ENCODE peak calls at places on chromosomes 3 and 15, in nine cellular contexts. M is HEK293T; A is epithelial cell of esophagus; D is AG10803; K is iPS-NIHi11; Q is stimulated activated CD8-positive, alpha-beta memory T cell treated with anti-CD3 and anti-CD28 coated beads, Interleukin-15, amount 100 ng/mL, for 1 hour; C is HCEC 1CT; P is NCI-H2081; H is LHCN-M2. T is an unnamed sample.

GRCh38 chr15:91032919-91033803 is 10.8 kb upstream of the VPS33B start:
- DNase-seq in M (peak; percentile 48), A (peak; percentile 74), D (no peak), K (peak; percentile 86), Q (peak; percentile 25), C (no peak), P (peak; percentile 72), H (no peak), T (peak; percentile 48)

GRCh38 chr3:37136067-37136466 is 38.3 kb downstream of the LRRFIP2 start:
- DNase-seq in M (no peak), A (no peak), D (peak; percentile 46), K (no peak), Q (no peak), C (no peak), P (no peak), H (no peak), T (no peak)

GRCh38 chr3:134315286-134316106 is 58.8 kb downstream of the AMOTL2 start:
- DNase-seq in M (no peak), A (peak; percentile 37), D (peak; percentile 89), K (no peak), Q (no peak), C (peak; percentile 84), P (no peak), H (peak; percentile 66), T (no peak)

GRCh38 chr15:31136016-31136415 is 34.5 kb upstream of the TRPM1 start:
- DNase-seq in M (peak; percentile 65), A (no peak), D (no peak), K (peak; percentile 55), Q (no peak), C (no peak), P (no peak), H (no peak), T (no peak)

GRCh38 chr15:29925227-29926082 is 103.2 kb upstream of the TJP1 start:
- DNase-seq in M (peak; percentile 66), A (peak; percentile 95), D (peak; percentile 55), K (peak; percentile 84), Q (no peak), C (peak; percentile 79), P (no peak), H (peak; percentile 74), T (no peak)

GRCh38 chr3:3998140-3998977 is 199.1 kb downstream of the LRRN1 start:
- DNase-seq in M (peak; percentile 25), A (peak; percentile 67), D (no peak), K (peak; percentile 45), Q (no peak), C (no peak), P (peak; percentile 53), H (peak; percentile 0), T (no peak)

GRCh38 chr3:20573175-20573574 is 387.2 kb upstream of the SGO1 start:
- DNase-seq in M (no peak), A (no peak), D (peak; percentile 30), K (no peak), Q (no peak), C (no peak), P (no peak), H (no peak), T (no peak)

GRCh38 chr3:149364624-149365023 is 12.8 kb downstream of the TM4SF1 start:
- DNase-seq in M (no peak), A (peak; percentile 70), D (no peak), K (no peak), Q (no peak), C (no peak), P (no peak), H (no peak), T (no peak)

GRCh38 chr3:25897019-25897418 is 107.1 kb downstream of the OXSM start:
- DNase-seq in M (peak; percentile 56), A (peak; percentile 19), D (no peak), K (peak; percentile 63), Q (no peak), C (peak; percentile 62), P (no peak), H (no peak), T (no peak)

GRCh38 chr15:88911766-88912118 is 1.4 kb downstream of the MFGE8 start:
- DNase-seq in M (peak; percentile 39), A (peak; percentile 85), D (no peak), K (peak; percentile 71), Q (no peak), C (peak; percentile 39), P (no peak), H (peak; percentile 53), T (no peak)

GRCh38 chr15:75233504-75234190 is 24.5 kb upstream of the GOLGA6C start:
- DNase-seq in M (no peak), A (no peak), D (no peak), K (peak; percentile 3), Q (no peak), C (no peak), P (no peak), H (no peak), T (no peak)

GRCh38 chr3:29555590-29555989 is 274.7 kb downstream of the RBMS3 start:
- DNase-seq in M (no peak), A (no peak), D (peak; percentile 79), K (no peak), Q (no peak), C (no peak), P (no peak), H (peak; percentile 31), T (no peak)

GRCh38 chr15:60362318-60363023 is 35.3 kb downstream of the ANXA2 start:
- DNase-seq in M (no peak), A (peak; percentile 71), D (peak; percentile 83), K (no peak), Q (no peak), C (peak; percentile 79), P (no peak), H (peak; percentile 84), T (no peak)

GRCh38 chr3:38627956-38628355 is 21.5 kb downstream of the SCN5A start:
- DNase-seq in M (peak; percentile 70), A (no peak), D (no peak), K (peak; percentile 84), Q (no peak), C (no peak), P (no peak), H (no peak), T (no peak)

GRCh38 chr3:155846119-155846518 is 8.1 kb downstream of the SLC33A1 start:
- DNase-seq in M (no peak), A (no peak), D (no peak), K (no peak), Q (no peak), C (no peak), P (no peak), H (no peak), T (no peak)

GRCh38 chr3:28915711-28916481 is 365.0 kb upstream of the RBMS3 start:
- DNase-seq in M (peak; percentile 39), A (peak; percentile 95), D (peak; percentile 39), K (peak; percentile 55), Q (no peak), C (peak; percentile 51), P (peak; percentile 57), H (peak; percentile 59), T (no peak)

GRCh38 chr3:48435774-48436476 is 4.0 kb downstream of the CCDC51 start:
- DNase-seq in M (peak; percentile 79), A (peak; percentile 87), D (peak; percentile 74), K (peak; percentile 79), Q (peak; percentile 74), C (peak; percentile 66), P (peak; percentile 70), H (peak; percentile 72), T (peak; percentile 76)

GRCh38 chr3:136817448-136817847 is 1.5 kb upstream of the SLC35G2 start:
- DNase-seq in M (no peak), A (peak; percentile 52), D (peak; percentile 39), K (no peak), Q (no peak), C (peak; percentile 45), P (no peak), H (no peak), T (no peak)

GRCh38 chr3:178561239-178561638 is 25.0 kb downstream of the KCNMB2 start:
- DNase-seq in M (no peak), A (no peak), D (no peak), K (no peak), Q (no peak), C (peak; percentile 15), P (peak; percentile 45), H (peak; percentile 51), T (no peak)

GRCh38 chr15:48397841-48398240 is 66.6 kb downstream of the DUT start:
- DNase-seq in M (no peak), A (no peak), D (no peak), K (no peak), Q (no peak), C (no peak), P (no peak), H (no peak), T (no peak)

GRCh38 chr3:87260270-87260669 is 16.1 kb downstream of the POU1F1 start:
- DNase-seq in M (peak; percentile 26), A (peak; percentile 65), D (peak; percentile 57), K (peak; percentile 23), Q (peak; percentile 6), C (peak; percentile 59), P (peak; percentile 47), H (peak; percentile 54), T (peak; percentile 38)

GRCh38 chr3:101026244-101026643 is 33.0 kb upstream of the ABI3BP start:
- DNase-seq in M (no peak), A (no peak), D (no peak), K (no peak), Q (no peak), C (no peak), P (no peak), H (no peak), T (no peak)

GRCh38 chr15:75542386-75542797 is 36.7 kb downstream of the PTPN9 start:
- DNase-seq in M (no peak), A (no peak), D (no peak), K (no peak), Q (no peak), C (no peak), P (no peak), H (no peak), T (no peak)

GRCh38 chr3:40309925-40310635 is 573 bp downstream of the EIF1B start:
- DNase-seq in M (peak; percentile 37), A (peak; percentile 45), D (peak; percentile 58), K (peak; percentile 54), Q (peak; percentile 11), C (peak; percentile 31), P (peak; percentile 21), H (peak; percentile 32), T (peak; percentile 13)

GRCh38 chr3:167861649-167862048 is 126.1 kb downstream of the SERPINI1 start:
- DNase-seq in M (no peak), A (peak; percentile 68), D (no peak), K (no peak), Q (no peak), C (peak; percentile 58), P (no peak), H (no peak), T (no peak)

GRCh38 chr15:63082366-63082765 is 39.3 kb upstream of the LACTB start:
- DNase-seq in M (no peak), A (peak; percentile 53), D (no peak), K (no peak), Q (no peak), C (no peak), P (no peak), H (no peak), T (no peak)

GRCh38 chr3:150945226-150945625 is 27.3 kb downstream of the CLRN1 start:
- DNase-seq in M (no peak), A (peak; percentile 39), D (peak; percentile 76), K (no peak), Q (no peak), C (peak; percentile 52), P (no peak), H (peak; percentile 51), T (no peak)

GRCh38 chr3:161560006-161560637 is 63.5 kb downstream of the OTOL1 start:
- DNase-seq in M (peak; percentile 52), A (peak; percentile 63), D (peak; percentile 41), K (peak; percentile 44), Q (no peak), C (peak; percentile 38), P (peak; percentile 70), H (peak; percentile 45), T (no peak)

GRCh38 chr15:73630796-73631471 is 2.3 kb downstream of the NPTN start:
- DNase-seq in M (no peak), A (no peak), D (no peak), K (no peak), Q (no peak), C (peak; percentile 24), P (peak; percentile 11), H (no peak), T (no peak)

GRCh38 chr3:17632401-17633100 is 109.9 kb downstream of the TBC1D5 start:
- DNase-seq in M (no peak), A (peak; percentile 81), D (peak; percentile 66), K (no peak), Q (no peak), C (peak; percentile 64), P (no peak), H (peak; percentile 74), T (no peak)

GRCh38 chr3:135166266-135166825 is 371.3 kb downstream of the EPHB1 start:
- DNase-seq in M (no peak), A (no peak), D (no peak), K (no peak), Q (no peak), C (no peak), P (no peak), H (no peak), T (no peak)

T was measured in T-cell.